ENCODE peak calls at places on chromosomes 5 and 9, in four cellular contexts. R, Z, C and D are unnamed samples.

GRCh38 chr9:32128546-32128945 is 255.9 kb upstream of the ACO1 start:
- DNase-seq in C (no peak), R (no peak), Z (no peak), D (no peak)

GRCh38 chr9:97737429-97737828 is 40.3 kb upstream of the XPA start:
- DNase-seq in R (no peak), Z (no peak), C (no peak), D (peak)

GRCh38 chr9:23821400-23822181 is 4.4 kb downstream of the ELAVL2 start:
- DNase-seq in R (no peak), Z (no peak), C (no peak), D (no peak)

GRCh38 chr5:72353046-72353445 is 32.9 kb downstream of the PTCD2 start:
- DNase-seq in Z (peak), C (no peak), R (no peak), D (no peak)

GRCh38 chr5:138726848-138727247 is 26.4 kb upstream of the CTNNA1 start:
- DNase-seq in Z (no peak), R (peak), C (no peak), D (no peak)

GRCh38 chr5:139638090-139638735 is 9.9 kb upstream of the CXXC5 start:
- DNase-seq in R (peak), C (peak), Z (no peak), D (peak)

GRCh38 chr5:169970911-169971436 is 9.3 kb downstream of the INSYN2B start:
- DNase-seq in C (peak), R (no peak), Z (peak), D (no peak)

GRCh38 chr9:77751341-77752091 is 103.4 kb upstream of the GNA14 start:
- DNase-seq in Z (peak), C (no peak), R (peak), D (peak)

GRCh38 chr9:134057311-134057665 is 10.5 kb downstream of the BRD3 start:
- DNase-seq in C (no peak), Z (no peak), R (no peak), D (no peak)

GRCh38 chr9:3758816-3759576 is 233.2 kb upstream of the RFX3 start:
- DNase-seq in R (peak), Z (no peak), C (no peak), D (no peak)

GRCh38 chr9:36132081-36132480 is 4.5 kb upstream of the GLIPR2 start:
- DNase-seq in Z (no peak), R (no peak), C (no peak), D (peak)

GRCh38 chr9:5879419-5880181 is 11.1 kb upstream of the MLANA start:
- DNase-seq in C (no peak), R (no peak), Z (peak), D (peak)

GRCh38 chr5:98836175-98836574 is 62.7 kb downstream of the RGMB start:
- DNase-seq in Z (no peak), R (no peak), C (no peak), D (no peak)

GRCh38 chr5:132821791-132822190 is 8.7 kb downstream of the SHROOM1 start:
- DNase-seq in R (no peak), Z (no peak), C (no peak), D (no peak)

GRCh38 chr9:97387936-97388684 is 23.8 kb upstream of the TDRD7 start:
- DNase-seq in R (no peak), C (no peak), Z (no peak), D (no peak)

GRCh38 chr9:97514531-97514930 is 13.1 kb downstream of the TMOD1 start:
- DNase-seq in C (no peak), R (no peak), Z (no peak), D (no peak)

GRCh38 chr9:92726348-92726747 is 38.3 kb downstream of the BICD2 start:
- DNase-seq in R (no peak), C (no peak), Z (no peak), D (no peak)

GRCh38 chr9:137316012-137316981 is 14.2 kb upstream of the NRARP start:
- DNase-seq in Z (no peak), C (no peak), R (peak), D (peak)

GRCh38 chr9:86942352-86943222 is 4.7 kb downstream of the GAS1 start:
- DNase-seq in C (no peak), R (no peak), Z (no peak), D (no peak)

GRCh38 chr5:141866111-141866510 is 12.1 kb downstream of the PCDH1 start:
- DNase-seq in Z (no peak), C (peak), R (no peak), D (no peak)

GRCh38 chr9:21708846-21709245 is 93.6 kb upstream of the MTAP start:
- DNase-seq in R (no peak), Z (no peak), C (no peak), D (no peak)

GRCh38 chr9:114718801-114719221 is 36.8 kb upstream of the TEX48 start:
- DNase-seq in C (peak), Z (no peak), R (peak), D (no peak)

GRCh38 chr9:81976351-81976750 is 12.2 kb upstream of the SPATA31D1 start:
- DNase-seq in C (no peak), Z (no peak), R (no peak), D (no peak)

GRCh38 chr5:168006473-168007130 is 284.8 kb upstream of the WWC1 start:
- DNase-seq in Z (no peak), R (no peak), C (no peak), D (no peak)

GRCh38 chr5:37665889-37666288 is 174.0 kb downstream of the GDNF start:
- DNase-seq in Z (no peak), R (no peak), C (no peak), D (no peak)

GRCh38 chr5:181194489-181195248 is 10.3 kb downstream of the TRIM7 start:
- DNase-seq in Z (no peak), C (no peak), R (no peak), D (no peak)

GRCh38 chr9:111974092-111974681 is 77.6 kb downstream of the UGCG start:
- DNase-seq in C (peak), R (no peak), Z (no peak), D (no peak)

GRCh38 chr5:62206150-62206829 is 99.7 kb upstream of the KIF2A start:
- DNase-seq in C (no peak), R (peak), Z (no peak), D (peak)

GRCh38 chr5:81355291-81356251 is 38.4 kb downstream of the ACOT12 start:
- DNase-seq in Z (no peak), C (no peak), R (no peak), D (no peak)

GRCh38 chr9:120284796-120285195 is 295.2 kb downstream of the CDK5RAP2 start:
- DNase-seq in C (no peak), R (no peak), Z (no peak), D (no peak)

GRCh38 chr9:134324359-134325095 is 1.7 kb upstream of the RXRA start:
- DNase-seq in C (no peak), R (no peak), Z (no peak), D (peak)

GRCh38 chr5:115557667-115558387 is 13.3 kb upstream of the FEM1C start:
- DNase-seq in Z (no peak), C (no peak), R (no peak), D (no peak)

GRCh38 chr5:156379198-156379597 is 52.2 kb downstream of the SGCD start:
- DNase-seq in R (no peak), C (no peak), Z (no peak), D (no peak)